ENCODE peak calls at places on chromosomes 5 and 9, in four cellular contexts. Z is prostate gland, H is upper lobe of left lung, V is HepG2. R is an unnamed sample.

GRCh38 chr9:70816891-70817290 is 304.5 kb downstream of the TRPM3 start:
- DNase-seq in Z (no peak), H (no peak), V (no peak), R (no peak)

GRCh38 chr5:116736671-116737070 is 162.0 kb upstream of the SEMA6A start:
- DNase-seq in Z (no peak), H (no peak), V (no peak), R (no peak)

GRCh38 chr5:168790691-168791230 is 211.6 kb upstream of the PANK3 start:
- DNase-seq in Z (no peak), H (no peak), V (no peak), R (no peak)

GRCh38 chr9:19102181-19102630 is 498 bp downstream of the HAUS6 start:
- DNase-seq in Z (no peak), H (peak; percentile 88), V (peak; percentile 62), R (no peak)

GRCh38 chr9:22036866-22037626 is 27.9 kb upstream of the CDKN2B start:
- DNase-seq in Z (peak; percentile 63), H (no peak), V (no peak), R (no peak)

GRCh38 chr5:180799902-180800801 is 2.5 kb downstream of the MGAT1 start:
- DNase-seq in Z (no peak), H (no peak), V (no peak), R (no peak)

GRCh38 chr5:109005611-109006010 is 257.9 kb downstream of the FER start:
- DNase-seq in Z (no peak), H (no peak), V (no peak), R (no peak)

GRCh38 chr5:179840766-179841165 is 17.9 kb downstream of the MRNIP start:
- DNase-seq in Z (no peak), H (peak; percentile 62), V (no peak), R (no peak)

GRCh38 chr5:40486437-40487270 is 193.1 kb upstream of the PTGER4 start:
- DNase-seq in Z (no peak), H (no peak), V (no peak), R (no peak)

GRCh38 chr5:32443541-32444190 is 874 bp downstream of the ZFR start:
- DNase-seq in Z (peak; percentile 25), H (peak; percentile 90), V (no peak), R (no peak)

GRCh38 chr5:112703866-112704820 is 33.5 kb upstream of the APC start:
- DNase-seq in Z (no peak), H (no peak), V (no peak), R (no peak)

GRCh38 chr5:96229173-96229572 is 203.9 kb downstream of the PCSK1 start:
- DNase-seq in Z (no peak), H (no peak), V (no peak), R (no peak)

GRCh38 chr5:17448877-17449276 is 49.2 kb upstream of the TAF11L2 start:
- DNase-seq in Z (no peak), H (no peak), V (no peak), R (no peak)

GRCh38 chr5:1521671-1522600 is 1.8 kb downstream of the LPCAT1 start:
- DNase-seq in Z (no peak), H (peak; percentile 78), V (peak; percentile 21), R (peak; percentile 21)

GRCh38 chr9:32394381-32395049 is 10.1 kb downstream of the ACO1 start:
- DNase-seq in Z (no peak), H (no peak), V (no peak), R (no peak)

GRCh38 chr9:94613003-94613402 is 19.4 kb upstream of the FBP2 start:
- DNase-seq in Z (no peak), H (no peak), V (no peak), R (no peak)

GRCh38 chr5:137501846-137502406 is 2.8 kb upstream of the SPOCK1 start:
- DNase-seq in Z (no peak), H (no peak), V (no peak), R (no peak)

GRCh38 chr5:150895431-150896428 is 9.1 kb downstream of the ZNF300 start:
- DNase-seq in Z (no peak), H (no peak), V (no peak), R (no peak)
- H3K9me3 ChIP-seq in Z (peaks cover 9% of the 10 kb centered on the region), H (peaks cover 81% of the 10 kb centered on the region), V (peaks cover 100% of the 10 kb centered on the region), R (peaks cover 100% of the 10 kb centered on the region)

GRCh38 chr5:103744159-103744558 is 181.6 kb upstream of the NUDT12 start:
- DNase-seq in Z (no peak), H (no peak), V (no peak), R (no peak)

GRCh38 chr5:103741984-103742383 is 179.4 kb upstream of the NUDT12 start:
- DNase-seq in Z (no peak), H (no peak), V (no peak), R (no peak)

GRCh38 chr5:103743455-103743854 is 180.9 kb upstream of the NUDT12 start:
- DNase-seq in Z (no peak), H (no peak), V (no peak), R (no peak)

DNA sequence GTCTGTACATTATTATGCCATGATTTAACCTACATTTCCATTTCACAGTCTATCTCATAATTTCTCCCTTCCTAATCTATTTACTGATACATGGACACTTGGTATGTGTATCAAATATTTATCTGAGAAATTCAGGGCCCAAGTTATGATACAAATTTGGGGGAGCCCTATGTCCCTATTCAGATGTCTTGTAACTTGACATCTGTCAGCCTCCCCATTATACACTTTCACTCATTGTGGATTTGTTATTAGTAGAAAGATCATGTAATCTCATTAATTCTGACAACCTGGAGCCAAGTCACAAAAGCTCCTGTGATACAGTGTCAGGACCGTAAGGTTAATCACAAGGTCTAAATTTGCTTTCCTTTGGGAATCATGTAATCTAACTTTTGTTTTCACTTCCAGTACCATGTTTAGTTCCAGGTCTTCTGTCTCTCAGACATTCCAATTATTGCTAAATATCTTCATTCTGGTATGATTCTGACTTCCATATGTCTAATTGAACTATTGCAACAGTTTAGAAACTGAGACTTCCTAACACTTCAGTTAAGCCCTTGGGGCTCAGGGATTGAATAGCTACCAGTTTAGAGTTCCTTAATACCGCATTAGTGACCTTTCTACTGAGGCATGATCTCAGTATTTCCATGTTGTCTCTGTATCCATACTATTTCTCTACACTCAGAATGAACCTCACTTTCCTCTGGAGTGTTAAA is 182.9 kb upstream of the NUDT12 start:
- DNase-seq in Z (no peak), H (no peak), V (no peak), R (no peak)
- TF ChIP-seq POLR2AphosphoS5 in Z (no peak), H (no peak), V (no peak), R (no peak)

GRCh38 chr9:111917980-111918379 is 21.4 kb downstream of the UGCG start:
- DNase-seq in Z (no peak), H (no peak), V (no peak), R (no peak)
- H3K4me3 ChIP-seq in Z (no peak overlapping the region), H (no peak overlapping the region), V (no peak overlapping the region), R (peak overlapping the region; percentile 7)

GRCh38 chr5:169861934-169862333 is 118.4 kb downstream of the INSYN2B start:
- DNase-seq in Z (no peak), H (no peak), V (no peak), R (no peak)

GRCh38 chr5:169864483-169864882 is 115.8 kb downstream of the INSYN2B start:
- DNase-seq in Z (no peak), H (no peak), V (no peak), R (no peak)

GRCh38 chr5:169862348-169862905 is 117.9 kb downstream of the INSYN2B start:
- DNase-seq in Z (no peak), H (no peak), V (no peak), R (no peak)

GRCh38 chr5:169861433-169861832 is 118.9 kb downstream of the INSYN2B start:
- DNase-seq in Z (no peak), H (no peak), V (no peak), R (no peak)

DNA sequence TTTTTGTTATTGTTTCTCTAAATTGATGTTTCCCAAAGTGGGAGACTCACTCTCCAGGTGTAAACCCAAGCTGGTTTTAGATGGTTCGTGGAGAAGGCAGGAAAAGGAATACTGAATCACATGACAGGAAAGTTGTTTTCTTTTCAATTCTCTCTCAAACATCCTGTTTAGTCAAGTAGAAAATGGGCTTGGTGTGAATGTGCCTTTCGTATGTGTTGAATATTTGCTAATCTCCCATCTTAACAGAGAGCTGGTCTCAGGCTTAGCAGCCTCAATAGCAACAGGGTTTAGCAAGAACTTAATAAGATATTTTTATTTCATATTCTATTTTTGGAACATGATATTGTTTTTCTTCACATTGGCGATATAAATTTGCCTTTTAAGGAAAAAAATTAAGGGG is 119.7 kb downstream of the INSYN2B start:
- DNase-seq in Z (no peak), H (no peak), V (no peak), R (no peak)
- H3K9me3 ChIP-seq in Z (no peaks in the 10 kb centered on the region), H (no peaks in the 10 kb centered on the region), V (no peaks in the 10 kb centered on the region), R (no peaks in the 10 kb centered on the region)

R was measured in stomach.